ENCODE peak calls at places on chromosome 14, in ten cellular contexts. O, P, Y, V, E, D, W, S, A and Q are unnamed samples.

GRCh38 chr14:51448831-51449665 is 202.7 kb upstream of the FRMD6 start:
- DNase-seq in A (no peak), E (no peak), W (no peak), S (peak), O (no peak), P (no peak), D (no peak), V (peak), Y (no peak), Q (peak)

GRCh38 chr14:51331651-51332367 is 91.8 kb downstream of the TMX1 start:
- DNase-seq in P (no peak), W (no peak), D (no peak), O (no peak), Y (no peak), E (no peak), A (no peak), V (no peak), S (no peak), Q (peak)

GRCh38 chr14:89000007-89000942 is 175.8 kb downstream of the TTC8 start:
- DNase-seq in O (no peak), Y (no peak), V (peak), W (no peak), S (peak), P (peak), A (no peak), D (peak), E (peak), Q (no peak)

GRCh38 chr14:105890474-105891220 is 364.3 kb downstream of the TMEM121 start:
- DNase-seq in S (no peak), V (no peak), W (no peak), Y (no peak), E (no peak), P (no peak), O (no peak), A (no peak), D (no peak), Q (no peak)

GRCh38 chr14:28768549-28768870 is 1.9 kb downstream of the FOXG1 start:
- DNase-seq in E (no peak), P (no peak), D (no peak), V (no peak), O (no peak), S (no peak), Y (no peak), W (no peak), A (no peak), Q (no peak)

GRCh38 chr14:103770902-103771301 is 55.3 kb downstream of the ZFYVE21 start:
- DNase-seq in V (no peak), P (no peak), O (no peak), E (no peak), S (no peak), A (no peak), D (no peak), W (no peak), Y (no peak), Q (no peak)

GRCh38 chr14:51293149-51293925 is 53.3 kb downstream of the TMX1 start:
- DNase-seq in W (no peak), V (peak), O (no peak), P (no peak), E (no peak), A (no peak), S (peak), Y (no peak), D (no peak), Q (peak)

GRCh38 chr14:54976316-54976715 is 50.6 kb downstream of the WDHD1 start:
- DNase-seq in Y (no peak), V (peak), S (peak), P (no peak), A (no peak), E (peak), O (no peak), W (no peak), D (no peak), Q (peak)

GRCh38 chr14:33987565-33988080 is 36.7 kb upstream of the EGLN3 start:
- DNase-seq in Y (no peak), E (no peak), A (no peak), V (no peak), O (no peak), S (no peak), D (no peak), P (no peak), W (no peak), Q (no peak)